ENCODE peak calls at places on chromosomes 12 and 14, in five cellular contexts. R, S, Z, E and F are unnamed samples.

GRCh38 chr12:56645201-56645716 is 525 bp downstream of the ATP5F1B start:
- DNase-seq in R (no peak), S (peak; percentile 34), Z (no peak), E (no peak), F (no peak)

GRCh38 chr12:7158866-7159600 is 28.9 kb downstream of the CLSTN3 start:
- DNase-seq in R (no peak), S (no peak), Z (no peak), E (no peak), F (no peak)

GRCh38 chr12:109539508-109539907 is 33.8 kb downstream of the MMAB start:
- DNase-seq in R (peak; percentile 25), S (no peak), Z (no peak), E (no peak), F (no peak)

GRCh38 chr14:56659964-56660551 is 80.5 kb downstream of the TMEM260 start:
- DNase-seq in R (peak; percentile 51), S (peak; percentile 90), Z (peak; percentile 54), E (no peak), F (peak; percentile 40)

GRCh38 chr14:94685681-94686485 is 73.7 kb downstream of the SERPINA3 start:
- DNase-seq in R (no peak), S (no peak), Z (no peak), E (no peak), F (no peak)

GRCh38 chr12:113867258-113867657 is 98.9 kb downstream of the RBM19 start:
- DNase-seq in R (peak; percentile 15), S (peak; percentile 41), Z (peak; percentile 54), E (no peak), F (no peak)

GRCh38 chr12:45284096-45284901 is 68.4 kb downstream of the ANO6 start:
- DNase-seq in R (peak; percentile 79), S (peak; percentile 88), Z (no peak), E (no peak), F (no peak)

GRCh38 chr14:57390806-57391562 is 598 bp downstream of the NAA30 start:
- DNase-seq in R (peak; percentile 28), S (peak; percentile 58), Z (peak; percentile 14), E (peak; percentile 36), F (no peak)

GRCh38 chr12:41188841-41189394 is 798 bp downstream of the PDZRN4 start:
- DNase-seq in R (no peak), S (no peak), Z (no peak), E (no peak), F (no peak)

GRCh38 chr12:43578782-43579181 is 26.8 kb upstream of the ADAMTS20 start:
- DNase-seq in R (peak; percentile 3), S (peak; percentile 2), Z (no peak), E (no peak), F (no peak)

GRCh38 chr14:71815110-71815509 is 117.1 kb upstream of the RGS6 start:
- DNase-seq in R (no peak), S (no peak), Z (no peak), E (no peak), F (no peak)

GRCh38 chr12:29053567-29053966 is 95.5 kb upstream of the FAR2 start:
- DNase-seq in R (no peak), S (no peak), Z (no peak), E (no peak), F (peak; percentile 42)

GRCh38 chr12:52130695-52131094 is 51.2 kb downstream of the SMIM41 start:
- DNase-seq in R (no peak), S (no peak), Z (no peak), E (no peak), F (no peak)

GRCh38 chr14:34014936-34015335 is 64.1 kb upstream of the EGLN3 start:
- DNase-seq in R (no peak), S (peak; percentile 72), Z (no peak), E (no peak), F (peak; percentile 19)

GRCh38 chr12:18589316-18589715 is 148.5 kb downstream of the PLCZ1 start:
- DNase-seq in R (peak; percentile 9), S (no peak), Z (no peak), E (no peak), F (no peak)

GRCh38 chr14:99272669-99273024 is 650 bp upstream of the BCL11B start:
- DNase-seq in R (no peak), S (no peak), Z (peak; percentile 46), E (no peak), F (no peak)

GRCh38 chr14:75418779-75419768 is 8.7 kb upstream of the JDP2 start:
- DNase-seq in R (no peak), S (peak; percentile 97), Z (no peak), E (peak; percentile 50), F (peak; percentile 24)
- H3K4me3 ChIP-seq in R (no peak overlapping the region), S (no peak overlapping the region), Z (no peak overlapping the region), E (no peak overlapping the region), F (no peak overlapping the region)

GRCh38 chr12:116598341-116599284 is 39.4 kb downstream of the MAP1LC3B2 start:
- DNase-seq in R (peak; percentile 68), S (peak; percentile 85), Z (no peak), E (no peak), F (no peak)

GRCh38 chr12:116601524-116601923 is 42.3 kb downstream of the MAP1LC3B2 start:
- DNase-seq in R (peak; percentile 30), S (no peak), Z (no peak), E (no peak), F (no peak)

GRCh38 chr12:116597886-116598285 is 38.7 kb downstream of the MAP1LC3B2 start:
- DNase-seq in R (no peak), S (no peak), Z (no peak), E (no peak), F (no peak)

GRCh38 chr12:116600959-116601358 is 41.8 kb downstream of the MAP1LC3B2 start:
- DNase-seq in R (no peak), S (no peak), Z (no peak), E (no peak), F (no peak)

DNA sequence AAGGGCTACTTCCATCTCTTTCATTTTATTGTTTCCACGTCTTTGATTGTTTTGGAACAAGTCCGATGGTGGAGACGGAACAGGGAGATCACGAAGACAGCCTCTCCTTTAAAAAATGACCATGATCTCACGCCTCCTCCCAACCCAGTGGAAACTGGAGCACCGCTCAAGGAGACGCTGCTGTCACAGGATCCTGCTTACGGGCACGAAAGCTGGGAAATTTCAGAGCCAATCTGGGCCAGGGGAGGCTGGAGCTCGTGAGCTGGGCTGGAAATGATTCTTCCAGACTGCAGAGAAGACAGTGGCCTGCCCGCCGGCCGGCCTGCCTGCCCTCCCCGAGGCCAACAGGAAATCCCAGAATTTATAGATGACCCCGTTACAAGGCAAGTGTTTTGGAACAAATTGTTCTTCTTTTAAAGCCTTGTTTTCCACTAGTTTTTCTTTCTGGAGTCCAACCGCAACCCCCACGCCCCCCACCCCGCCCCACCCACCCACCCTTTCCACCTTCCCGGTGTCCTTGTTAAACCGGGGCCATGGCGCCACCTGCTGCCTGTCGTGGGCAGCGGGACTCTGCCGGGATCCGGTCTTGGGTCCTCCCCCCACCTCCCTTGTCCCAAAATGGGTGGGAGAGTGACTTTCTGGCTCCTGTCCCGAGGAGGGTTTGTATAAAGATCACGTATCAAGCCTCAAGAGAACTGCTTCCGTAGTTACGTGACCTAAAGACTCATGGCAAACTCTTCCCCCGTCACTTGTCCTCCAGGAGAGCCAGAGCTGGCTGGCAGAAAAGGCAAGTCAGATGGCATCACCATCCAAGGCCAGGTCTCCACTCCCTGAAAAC is 40.3 kb downstream of the MAP1LC3B2 start:
- DNase-seq in R (peak; percentile 72), S (peak; percentile 82), Z (peak; percentile 83), E (peak; percentile 84), F (no peak)
- H3K4me3 ChIP-seq in R (peak overlapping the region; percentile 41), S (no peak overlapping the region), Z (no peak overlapping the region), E (no peak overlapping the region), F (no peak overlapping the region)

GRCh38 chr12:59698599-59698998 is 102.8 kb downstream of the SLC16A7 start:
- DNase-seq in R (peak; percentile 91), S (no peak), Z (no peak), E (no peak), F (no peak)

GRCh38 chr12:59695379-59695778 is 99.5 kb downstream of the SLC16A7 start:
- DNase-seq in R (peak; percentile 54), S (no peak), Z (no peak), E (no peak), F (no peak)

GRCh38 chr12:59699408-59700144 is 103.7 kb downstream of the SLC16A7 start:
- DNase-seq in R (peak; percentile 91), S (no peak), Z (no peak), E (no peak), F (no peak)

GRCh38 chr12:59700145-59700435 is 104.3 kb downstream of the SLC16A7 start:
- DNase-seq in R (no peak), S (no peak), Z (no peak), E (no peak), F (no peak)
- H3K4me3 ChIP-seq in R (peak overlapping the region; percentile 20), S (no peak overlapping the region), Z (no peak overlapping the region), E (no peak overlapping the region), F (no peak overlapping the region)

DNA sequence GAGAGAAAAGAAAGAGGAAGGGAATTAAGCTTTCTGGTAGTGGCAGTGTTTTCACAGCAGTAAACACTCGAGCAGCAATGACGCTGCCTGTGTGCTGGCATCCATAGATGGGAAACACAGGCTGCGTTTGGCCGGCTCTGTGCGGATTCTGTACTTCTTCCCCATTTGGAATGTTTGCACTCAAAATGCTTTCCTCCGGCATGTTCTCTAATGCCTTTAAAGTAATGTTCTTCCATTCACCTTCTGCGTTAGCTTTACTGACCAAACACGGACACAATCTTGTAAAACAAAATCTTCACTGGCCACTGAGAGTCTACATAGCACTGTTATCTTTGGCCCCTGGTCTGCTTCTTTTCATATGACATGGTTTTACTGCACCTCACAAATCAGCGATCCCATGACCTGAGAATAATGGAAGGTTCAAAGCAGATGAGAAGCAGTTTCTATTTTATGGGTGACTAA is 31.4 kb downstream of the DCP1B start:
- DNase-seq in R (peak; percentile 25), S (no peak), Z (no peak), E (no peak), F (no peak)
- H3K4me3 ChIP-seq in R (no peak overlapping the region), S (no peak overlapping the region), Z (no peak overlapping the region), E (no peak overlapping the region), F (no peak overlapping the region)

GRCh38 chr14:89162586-89162985 is 254.4 kb downstream of the FOXN3 start:
- DNase-seq in R (no peak), S (no peak), Z (no peak), E (no peak), F (no peak)
- H3K4me3 ChIP-seq in R (no peak overlapping the region), S (no peak overlapping the region), Z (no peak overlapping the region), E (no peak overlapping the region), F (no peak overlapping the region)

GRCh38 chr12:92403210-92404175 is 257.8 kb upstream of the BTG1 start:
- DNase-seq in R (no peak), S (peak; percentile 67), Z (no peak), E (no peak), F (peak; percentile 93)
- H3K4me3 ChIP-seq in R (no peak overlapping the region), S (no peak overlapping the region), Z (no peak overlapping the region), E (no peak overlapping the region), F (no peak overlapping the region)

GRCh38 chr12:81759215-81759991 is at the start of gene PPFIA2:
- DNase-seq in R (peak; percentile 8), S (peak; percentile 70), Z (no peak), E (peak; percentile 18), F (no peak)
- H3K4me3 ChIP-seq in R (peak within 1 kb of the TSS; percentile 53), S (peak within 1 kb of the TSS; percentile 22), Z (peak within 1 kb of the TSS; percentile 48), E (no peak within 1 kb of the TSS), F (no peak within 1 kb of the TSS)